ENCODE peak calls at places on chromosome 13, in nine cellular contexts. J is stimulated activated CD4-positive, alpha-beta T cell treated with anti-CD3 and anti-CD28 coated beads, Interleukin-1b, Interleukin-23, amount 100 ng/mL, for 1 hour; X is T-helper 1 cell; M is HFF-Myc; G is lower lobe of right lung; H is NCI-H1105 treated with DMSO at 0.1 percent for 48 hours; S is AG10803; N is amniotic epithelial cell; R is spleen. O is an unnamed sample.

GRCh38 chr13:39044536-39044935 is 6.3 kb downstream of the NHLRC3 start:
- DNase-seq in N (no peak), X (no peak), H (no peak), R (no peak), S (no peak), J (no peak), G (no peak), M (no peak), O (no peak)

GRCh38 chr13:34678154-34678553 is 263.9 kb upstream of the NBEA start:
- DNase-seq in G (no peak), S (no peak), J (no peak), R (no peak), H (no peak), M (no peak), N (peak), X (no peak), O (no peak)

GRCh38 chr13:43196171-43196611 is 172.8 kb downstream of the DNAJC15 start:
- DNase-seq in M (no peak), G (no peak), X (no peak), S (peak), J (no peak), R (no peak), H (no peak), N (peak), O (no peak)

GRCh38 chr13:48595330-48596127 is 58.2 kb upstream of the CYSLTR2 start:
- DNase-seq in J (peak), M (peak), X (peak), G (no peak), H (peak), S (peak), R (no peak), N (peak), O (no peak)

GRCh38 chr13:101115762-101116161 is 300.5 kb downstream of the NALCN start:
- DNase-seq in H (no peak), M (no peak), X (no peak), S (peak), G (no peak), J (no peak), R (no peak), N (peak), O (no peak)

GRCh38 chr13:51844862-51845573 is at the start of gene TMEM272:
- DNase-seq in G (peak), S (no peak), H (no peak), R (peak), N (peak), M (no peak), J (no peak), X (peak), O (no peak)

GRCh38 chr13:45417790-45418534 is at the start of gene SLC25A30:
- DNase-seq in R (peak), X (peak), H (peak), G (peak), N (peak), M (peak), J (peak), S (peak), O (peak)

GRCh38 chr13:102993348-102993747 is 72.9 kb downstream of the SLC10A2 start:
- DNase-seq in G (no peak), M (no peak), R (no peak), J (no peak), S (no peak), X (no peak), H (no peak), N (no peak), O (no peak)

GRCh38 chr13:113096745-113097305 is 8.8 kb upstream of the F7 start:
- DNase-seq in X (no peak), H (no peak), S (no peak), M (no peak), R (no peak), G (no peak), N (no peak), J (no peak), O (no peak)

O was measured in DMS79.